ENCODE peak calls at places on chromosomes 11 and 22, in five cellular contexts. X is BE2C; P is T follicular helper cell; Z is EH; H is stimulated activated CD4-positive, alpha-beta T cell treated with anti-CD3 and anti-CD28 coated beads, Interleukin-12 subunit alpha, Interleukin-12 subunit beta, amount 100 ng/mL, for 48 hours. R is an unnamed sample.

GRCh38 chr11:61730222-61730994 is 22.0 kb upstream of the MYRF start:
- DNase-seq in X (no peak), P (no peak), Z (peak), H (no peak), R (peak)

GRCh38 chr22:18966748-18967147 is 30.7 kb upstream of the PRODH start:
- DNase-seq in X (no peak), P (no peak), Z (no peak), H (no peak), R (no peak)

GRCh38 chr11:95599959-95600586 is 189.5 kb downstream of the FAM76B start:
- DNase-seq in X (no peak), P (no peak), Z (no peak), H (no peak), R (no peak)

GRCh38 chr11:22477312-22477711 is 139.1 kb downstream of the SLC17A6 start:
- DNase-seq in X (no peak), P (no peak), Z (no peak), H (no peak), R (no peak)

GRCh38 chr11:19955660-19956059 is 204.6 kb downstream of the DBX1 start:
- DNase-seq in X (peak), P (no peak), Z (no peak), H (no peak), R (no peak)

GRCh38 chr11:111676878-111677585 is 74.8 kb downstream of the SIK2 start:
- DNase-seq in X (no peak), P (no peak), Z (peak), H (no peak), R (peak)

GRCh38 chr11:67648796-67649613 is 1.5 kb downstream of the ACY3 start:
- DNase-seq in X (no peak), P (no peak), Z (no peak), H (no peak), R (no peak)

GRCh38 chr22:17508110-17508509 is 55.2 kb upstream of the SLC25A18 start:
- DNase-seq in X (no peak), P (no peak), Z (no peak), H (no peak), R (no peak)

GRCh38 chr22:35476341-35476740 is 64.3 kb upstream of the RASD2 start:
- DNase-seq in X (no peak), P (no peak), Z (no peak), H (no peak), R (no peak)

GRCh38 chr22:37896181-37896592 is 9.9 kb upstream of the MICALL1 start:
- DNase-seq in X (no peak), P (no peak), Z (no peak), H (no peak), R (no peak)

GRCh38 chr11:33089776-33090175 is 50.4 kb downstream of the TCP11L1 start:
- DNase-seq in X (no peak), P (no peak), Z (no peak), H (no peak), R (no peak)

R was measured in HFFc6.